ENCODE peak calls at places on chromosomes 13 and 19, in six cellular contexts. X, K, S, B, E and Q are unnamed samples.

GRCh38 chr19:44747739-44748425 is 626 bp upstream of the BCL3 start:
- DNase-seq in X (peak), K (peak), S (peak), B (peak), E (no peak), Q (no peak)

GRCh38 chr19:43464089-43464775 is 1.2 kb downstream of the LYPD3 start:
- DNase-seq in X (no peak), K (no peak), S (no peak), B (no peak), E (no peak), Q (no peak)

GRCh38 chr19:47226426-47227346 is 4.3 kb downstream of the BBC3 start:
- DNase-seq in X (peak), K (peak), S (peak), B (peak), E (no peak), Q (no peak)

GRCh38 chr13:44904982-44905381 is 84.3 kb downstream of the NUFIP1 start:
- DNase-seq in X (peak), K (no peak), S (peak), B (no peak), E (no peak), Q (no peak)

GRCh38 chr13:76934671-76935070 is 13.6 kb upstream of the ACOD1 start:
- DNase-seq in X (no peak), K (no peak), S (no peak), B (peak), E (no peak), Q (no peak)

GRCh38 chr13:52141299-52141698 is 12.4 kb upstream of the NEK5 start:
- DNase-seq in X (no peak), K (no peak), S (no peak), B (peak), E (no peak), Q (no peak)

GRCh38 chr13:94997126-94997525 is 284.8 kb upstream of the SOX21 start:
- DNase-seq in X (no peak), K (no peak), S (no peak), B (no peak), E (no peak), Q (no peak)

GRCh38 chr19:11405846-11406643 is 13.1 kb downstream of the RGL3 start:
- DNase-seq in X (no peak), K (peak), S (no peak), B (peak), E (no peak), Q (no peak)

GRCh38 chr13:110541526-110541920 is 20.0 kb downstream of the RAB20 start:
- DNase-seq in X (peak), K (no peak), S (peak), B (no peak), E (no peak), Q (no peak)

GRCh38 chr19:50542825-50543428 is 25.3 kb downstream of the LRRC4B start:
- DNase-seq in X (no peak), K (no peak), S (no peak), B (no peak), E (no peak), Q (no peak)

GRCh38 chr19:7494416-7495098 is 5.7 kb upstream of the PEX11G start:
- DNase-seq in X (no peak), K (no peak), S (peak), B (peak), E (no peak), Q (no peak)

GRCh38 chr19:6393982-6394412 is 1.0 kb upstream of the GTF2F1 start:
- DNase-seq in X (no peak), K (no peak), S (no peak), B (no peak), E (no peak), Q (no peak)

GRCh38 chr19:3186891-3187661 is 1.3 kb downstream of the NCLN start:
- DNase-seq in X (no peak), K (no peak), S (peak), B (no peak), E (no peak), Q (no peak)

GRCh38 chr19:58386166-58386575 is 898 bp upstream of the RPS5 start:
- DNase-seq in X (no peak), K (peak), S (no peak), B (no peak), E (no peak), Q (no peak)

GRCh38 chr13:94351292-94352000 is 128.0 kb downstream of the DCT start:
- DNase-seq in X (peak), K (no peak), S (peak), B (no peak), E (no peak), Q (no peak)

GRCh38 chr19:51421229-51422052 is 4.0 kb upstream of the SIGLEC10 start:
- DNase-seq in X (no peak), K (peak), S (no peak), B (peak), E (no peak), Q (no peak)

GRCh38 chr13:98022210-98022609 is 68.7 kb downstream of the IPO5 start:
- DNase-seq in X (peak), K (no peak), S (peak), B (peak), E (no peak), Q (no peak)

GRCh38 chr19:57686727-57687126 is 5.0 kb downstream of the ZNF551 start:
- DNase-seq in X (no peak), K (no peak), S (no peak), B (no peak), E (no peak), Q (no peak)

GRCh38 chr13:109215377-109215776 is 571.0 kb downstream of the IRS2 start:
- DNase-seq in X (no peak), K (no peak), S (no peak), B (no peak), E (no peak), Q (no peak)

GRCh38 chr13:72313546-72313945 is 413.9 kb downstream of the MZT1 start:
- DNase-seq in X (no peak), K (no peak), S (no peak), B (no peak), E (no peak), Q (no peak)

GRCh38 chr13:46484561-46484960 is 68.4 kb upstream of the LRCH1 start:
- DNase-seq in X (no peak), K (no peak), S (no peak), B (no peak), E (no peak), Q (no peak)

GRCh38 chr19:49829721-49830120 is 11.6 kb downstream of the MED25 start:
- DNase-seq in X (no peak), K (no peak), S (no peak), B (no peak), E (no peak), Q (no peak)

GRCh38 chr19:54248016-54248601 is 5.5 kb upstream of the LILRA6 start:
- DNase-seq in X (peak), K (no peak), S (no peak), B (no peak), E (no peak), Q (no peak)

GRCh38 chr19:53467138-53467502 is 413 bp upstream of the ZNF813 start:
- DNase-seq in X (no peak), K (no peak), S (no peak), B (no peak), E (no peak), Q (no peak)

GRCh38 chr13:32153056-32153455 is 121.5 kb downstream of the FRY start:
- DNase-seq in X (peak), K (no peak), S (peak), B (no peak), E (no peak), Q (no peak)

GRCh38 chr13:74325106-74325505 is 190.9 kb upstream of the KLF12 start:
- DNase-seq in X (peak), K (no peak), S (peak), B (no peak), E (no peak), Q (no peak)

GRCh38 chr19:2246801-2247361 is 2.2 kb upstream of the AMH start:
- DNase-seq in X (peak), K (no peak), S (no peak), B (no peak), E (no peak), Q (no peak)

GRCh38 chr19:281156-281853 is 9.9 kb downstream of the PLPP2 start:
- DNase-seq in X (no peak), K (no peak), S (no peak), B (no peak), E (no peak), Q (no peak)

GRCh38 chr13:64154514-64154913 is 2738.9 kb upstream of the PCDH20 start:
- DNase-seq in X (peak), K (no peak), S (peak), B (peak), E (no peak), Q (no peak)

GRCh38 chr13:86870388-86870966 is 800.7 kb upstream of the SLITRK5 start:
- DNase-seq in X (peak), K (no peak), S (peak), B (peak), E (no peak), Q (no peak)

GRCh38 chr13:80382576-80382975 is 41.6 kb upstream of the SPRY2 start:
- DNase-seq in X (no peak), K (no peak), S (no peak), B (no peak), E (no peak), Q (no peak)

GRCh38 chr19:41995959-41996797 is 2.1 kb upstream of the ATP1A3 start:
- DNase-seq in X (no peak), K (peak), S (no peak), B (peak), E (no peak), Q (peak)

GRCh38 chr13:111462221-111462764 is 141.9 kb downstream of the TEX29 start:
- DNase-seq in X (no peak), K (no peak), S (no peak), B (no peak), E (no peak), Q (no peak)

GRCh38 chr13:94343243-94343585 is 136.3 kb downstream of the DCT start:
- DNase-seq in X (peak), K (no peak), S (peak), B (no peak), E (no peak), Q (peak)

GRCh38 chr13:20174656-20175405 is 14.0 kb upstream of the GJA3 start:
- DNase-seq in X (peak), K (peak), S (peak), B (peak), E (peak), Q (no peak)

GRCh38 chr13:20173121-20173746 is 12.4 kb upstream of the GJA3 start:
- DNase-seq in X (peak), K (no peak), S (no peak), B (no peak), E (no peak), Q (no peak)

GRCh38 chr13:20177049-20177831 is 15.5 kb downstream of the GJB2 start:
- DNase-seq in X (no peak), K (no peak), S (no peak), B (no peak), E (no peak), Q (no peak)

GRCh38 chr13:20175907-20176652 is 15.2 kb upstream of the GJA3 start:
- DNase-seq in X (no peak), K (no peak), S (no peak), B (no peak), E (no peak), Q (no peak)

DNA sequence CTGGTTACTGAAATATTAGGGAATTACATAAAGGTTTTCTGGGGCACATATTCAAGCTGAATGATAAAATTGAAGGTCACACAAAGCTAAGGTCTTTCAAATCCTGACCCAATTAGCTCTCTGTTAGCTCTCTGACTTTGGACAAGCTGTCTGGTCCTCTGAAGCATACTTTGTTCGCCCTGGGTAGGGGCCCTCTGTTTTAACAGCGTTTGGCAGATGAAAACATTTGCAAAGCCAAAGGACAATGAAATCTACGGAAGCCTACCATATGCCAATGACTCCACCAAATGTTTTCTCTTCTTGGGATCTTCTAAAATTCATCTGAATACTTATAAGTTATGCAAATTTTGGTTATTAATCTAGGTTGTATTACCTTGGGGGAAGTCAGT is 14.5 kb upstream of the GJA3 start:
- DNase-seq in X (no peak), K (no peak), S (no peak), B (no peak), E (no peak), Q (no peak)
- H3K9ac ChIP-seq in X (no peak), K (no peak), S (peak), B (no peak), E (no peak), Q (no peak)

GRCh38 chr13:23722726-23723453 is 152.7 kb downstream of the TNFRSF19 start:
- DNase-seq in X (no peak), K (no peak), S (no peak), B (no peak), E (no peak), Q (no peak)
- H2AK5ac ChIP-seq in X (peak), K (no peak), S (peak), B (no peak), E (no peak), Q (no peak)

DNA sequence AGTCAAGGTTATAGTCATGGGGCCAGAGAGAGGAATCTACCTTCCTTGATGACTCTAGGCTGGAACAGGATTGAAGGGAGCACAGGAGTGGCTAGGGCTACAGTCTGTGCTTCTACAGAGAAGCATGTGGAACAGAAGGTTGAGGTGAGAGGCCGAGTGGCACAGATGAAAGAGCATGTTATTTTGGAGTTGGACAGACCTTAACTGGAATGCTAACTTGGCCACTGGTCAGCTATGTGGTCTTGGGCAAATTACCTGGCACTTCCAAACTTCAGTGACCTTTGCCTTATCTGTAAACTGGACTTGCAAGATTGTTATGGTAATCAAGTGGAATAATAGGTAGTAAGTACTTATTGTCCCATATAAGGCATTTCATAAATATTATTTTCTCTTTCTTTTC is 252.7 kb downstream of the KCNRG start:
- DNase-seq in X (no peak), K (no peak), S (no peak), B (no peak), E (no peak), Q (no peak)
- H3K23ac ChIP-seq in X (no peak), K (no peak), S (no peak), B (no peak), E (no peak), Q (no peak)

GRCh38 chr19:16070366-16070990 is 5.8 kb upstream of the TPM4 start:
- DNase-seq in X (no peak), K (no peak), S (no peak), B (no peak), E (no peak), Q (no peak)
- H3K9ac ChIP-seq in X (no peak), K (no peak), S (no peak), B (no peak), E (no peak), Q (no peak)

DNA sequence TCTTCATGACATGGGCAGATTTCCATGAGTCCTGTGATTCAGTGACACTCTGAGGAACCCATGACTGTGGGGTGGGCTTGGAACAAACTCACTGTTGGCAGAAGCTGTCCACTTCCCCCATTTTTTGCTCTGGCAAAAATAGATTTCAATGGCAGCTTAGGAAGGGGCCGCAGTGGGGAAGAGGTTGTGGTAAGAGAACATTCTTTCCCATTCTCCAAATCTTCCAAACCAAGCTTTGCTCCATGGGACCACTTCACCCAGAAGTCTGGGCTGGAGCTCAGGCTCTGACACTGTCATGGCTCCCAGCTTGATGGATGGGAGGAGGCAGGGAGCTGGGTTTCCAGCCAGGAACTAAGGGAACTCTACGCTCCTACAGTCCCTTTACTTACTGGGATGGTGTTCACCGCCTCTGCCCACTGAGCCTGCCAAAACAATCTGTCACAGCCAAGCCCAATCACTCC is 24.9 kb upstream of the MEDAG start:
- DNase-seq in X (no peak), K (no peak), S (no peak), B (no peak), E (no peak), Q (no peak)
- H2AK5ac ChIP-seq in X (peak), K (no peak), S (peak), B (no peak), E (no peak), Q (no peak)

DNA sequence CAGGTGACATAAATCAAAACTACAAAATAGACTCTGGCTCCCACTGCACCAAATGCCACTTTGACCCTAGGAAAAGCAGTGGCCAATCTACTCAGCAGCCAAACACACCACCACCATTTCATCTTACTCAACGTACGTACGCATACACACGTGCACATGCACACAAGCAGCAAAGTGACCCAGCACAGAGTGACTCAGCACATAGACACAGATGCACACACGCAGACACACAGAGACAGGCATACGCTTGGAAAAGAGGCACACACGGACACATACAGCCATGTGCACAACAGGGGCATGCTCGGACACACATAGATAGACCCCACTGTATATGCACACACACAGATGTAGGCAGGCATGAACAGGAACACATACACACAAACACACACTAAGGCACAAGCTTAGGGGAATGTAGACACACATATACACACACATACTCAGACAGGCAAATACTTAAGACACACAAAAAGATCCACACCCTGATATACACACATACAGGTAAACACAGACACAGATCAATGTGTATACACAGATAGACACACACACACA is 37.3 kb downstream of the PEPD start:
- DNase-seq in X (no peak), K (no peak), S (no peak), B (no peak), E (no peak), Q (no peak)
- H3K23ac ChIP-seq in X (no peak), K (no peak), S (no peak), B (no peak), E (no peak), Q (peak)

GRCh38 chr19:48715276-48715675 is 4.2 kb downstream of the MAMSTR start:
- DNase-seq in X (no peak), K (no peak), S (no peak), B (no peak), E (no peak), Q (no peak)
- H3K9ac ChIP-seq in X (no peak), K (no peak), S (peak), B (no peak), E (no peak), Q (no peak)

DNA sequence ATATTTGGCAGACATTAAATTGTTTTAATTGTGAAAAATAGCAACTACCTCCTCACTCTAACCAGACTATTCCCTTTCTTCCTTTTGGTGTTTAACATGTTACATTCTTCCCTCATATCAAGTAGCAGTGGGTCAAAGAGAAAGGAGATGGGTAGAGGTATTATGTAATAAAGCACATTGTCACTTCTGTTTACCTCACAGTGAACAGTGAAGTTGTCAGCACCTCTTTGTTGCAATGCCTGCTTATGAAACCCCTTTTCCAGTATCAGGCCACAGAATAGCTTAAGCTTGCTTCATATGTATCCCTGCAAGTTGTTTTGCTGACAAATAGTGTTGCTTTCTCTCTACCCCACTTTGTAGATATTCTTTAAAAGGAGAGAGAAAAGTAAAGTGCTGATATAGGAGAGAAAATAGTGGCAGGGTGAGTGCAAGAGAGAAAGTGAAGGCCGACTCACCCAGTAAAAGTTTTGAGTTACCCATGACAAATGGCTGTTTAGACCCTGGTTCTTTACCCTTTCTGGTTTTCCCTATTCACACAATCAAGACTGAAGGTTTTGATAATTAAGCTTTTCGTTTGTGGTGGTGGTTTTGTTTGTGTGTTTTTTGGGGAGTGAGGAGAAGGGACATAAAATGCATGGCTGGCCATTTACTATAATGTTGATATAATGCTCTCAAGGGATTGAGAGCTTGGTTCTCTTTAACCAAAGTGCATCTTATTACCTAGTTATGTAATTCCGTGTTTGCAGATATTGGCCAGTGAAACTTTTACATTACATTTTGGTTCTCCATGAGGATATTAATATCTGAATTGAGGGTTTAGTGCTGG is 3.7 kb downstream of the ITM2B start:
- DNase-seq in X (no peak), K (no peak), S (peak), B (peak), E (no peak), Q (no peak)
- H2AK5ac ChIP-seq in X (no peak), K (no peak), S (no peak), B (no peak), E (no peak), Q (no peak)

DNA sequence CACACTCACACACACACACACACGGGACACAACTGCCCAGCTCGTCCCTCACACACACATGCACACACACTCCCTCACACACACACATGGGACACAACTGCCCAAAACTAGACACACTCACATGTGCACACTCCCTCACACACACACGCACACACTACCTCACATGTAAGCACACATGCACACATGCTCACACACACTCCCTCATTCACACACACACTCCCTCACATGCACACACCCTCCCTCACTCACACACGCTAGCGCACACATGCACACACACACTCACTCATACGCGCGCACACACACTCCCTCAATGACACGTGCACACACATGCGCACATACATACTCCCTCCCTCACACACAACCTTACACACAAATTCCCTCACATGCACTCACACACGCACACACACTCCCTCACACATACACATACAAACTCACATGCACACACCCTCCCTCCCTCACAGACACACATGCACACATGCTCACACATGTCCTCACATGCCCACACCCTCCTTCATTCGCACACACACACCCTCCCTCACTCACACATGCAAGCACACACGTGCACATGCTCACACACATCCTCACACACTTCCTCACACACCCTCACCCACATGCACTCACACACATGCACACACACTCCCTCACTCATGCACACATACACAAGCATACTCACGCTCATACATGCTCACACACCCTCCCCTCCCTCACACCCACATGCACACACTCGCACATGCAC is 9.0 kb upstream of the RASA3 start:
- DNase-seq in X (no peak), K (no peak), S (no peak), B (no peak), E (no peak), Q (no peak)
- H3K23ac ChIP-seq in X (peak), K (no peak), S (no peak), B (no peak), E (peak), Q (peak)